ENCODE peak calls at places on chromosomes 3 and 15, in seven cellular contexts. B is NCI-H345; I is stomach; E is activated naive CD4-positive, alpha-beta T cell treated with anti-CD3 and anti-CD28 coated beads for 36 hours; S is Right ventricle myocardium superior; K is stimulated activated CD4-positive, alpha-beta T cell treated with anti-CD3 and anti-CD28 coated beads, Interleukin-15, amount 100 ng/mL, for 1 hour; V is left kidney. M is an unnamed sample.

GRCh38 chr3:18126772-18127171 is 298.4 kb downstream of the SATB1 start:
- DNase-seq in K (no peak), E (no peak), I (no peak), V (no peak), B (no peak), S (no peak), M (no peak)

GRCh38 chr3:69433938-69434263 is 48.0 kb upstream of the FRMD4B start:
- DNase-seq in K (no peak), S (no peak), V (no peak), E (peak), I (no peak), B (no peak), M (no peak)

GRCh38 chr3:57960174-57960505 is 48.1 kb upstream of the FLNB start:
- DNase-seq in S (no peak), K (no peak), E (no peak), I (no peak), B (no peak), V (no peak), M (no peak)

GRCh38 chr15:93020976-93021772 is 67.8 kb downstream of the RGMA start:
- DNase-seq in B (no peak), S (no peak), V (no peak), E (no peak), K (no peak), I (no peak), M (no peak)

GRCh38 chr15:35540031-35540430 is 5.9 kb downstream of the DPH6 start:
- DNase-seq in K (no peak), S (no peak), E (no peak), B (no peak), I (no peak), V (no peak), M (no peak)

GRCh38 chr15:66670698-66671580 is 31.1 kb upstream of the SMAD6 start:
- DNase-seq in V (peak), B (peak), S (no peak), K (no peak), I (peak), E (no peak), M (no peak)

GRCh38 chr3:70531063-70531657 is 218.7 kb upstream of the MDFIC2 start:
- DNase-seq in K (no peak), V (peak), B (no peak), I (no peak), E (no peak), S (no peak), M (no peak)

GRCh38 chr3:119035014-119035346 is 334 bp upstream of the IGSF11 start:
- DNase-seq in K (no peak), B (no peak), E (no peak), I (no peak), S (no peak), V (no peak), M (no peak)

GRCh38 chr15:72796515-72797337 is 13.2 kb upstream of the ADPGK start:
- DNase-seq in K (no peak), I (peak), S (peak), B (peak), V (peak), E (peak), M (peak)

GRCh38 chr15:74417670-74418069 is 16.1 kb downstream of the SEMA7A start:
- DNase-seq in S (no peak), K (no peak), I (no peak), B (no peak), E (no peak), V (no peak), M (no peak)

GRCh38 chr15:75669191-75669878 is 21.6 kb downstream of the SNX33 start:
- DNase-seq in V (no peak), E (no peak), S (no peak), B (no peak), K (no peak), I (peak), M (no peak)

GRCh38 chr3:175411405-175411804 is 552.3 kb downstream of the NAALADL2 start:
- DNase-seq in V (no peak), E (no peak), S (no peak), K (no peak), B (no peak), I (no peak), M (no peak)

GRCh38 chr3:10242182-10243065 is 5.8 kb upstream of the TATDN2 start:
- DNase-seq in V (peak), I (no peak), E (peak), B (no peak), S (no peak), K (peak), M (no peak)

GRCh38 chr15:94238539-94239118 is 7.3 kb downstream of the MCTP2 start:
- DNase-seq in V (no peak), B (no peak), K (no peak), I (no peak), S (no peak), E (no peak), M (no peak)

GRCh38 chr3:153284282-153284938 is 122.4 kb downstream of the RAP2B start:
- DNase-seq in S (peak), K (no peak), I (no peak), V (peak), B (no peak), E (peak), M (peak)

GRCh38 chr15:101014921-101015841 is 96.0 kb downstream of the LRRK1 start:
- DNase-seq in I (peak), B (peak), K (peak), E (peak), V (peak), S (peak), M (peak)

GRCh38 chr3:133711013-133711412 is 35.2 kb upstream of the TF start:
- DNase-seq in I (no peak), E (no peak), B (no peak), S (no peak), V (no peak), K (no peak), M (no peak)

GRCh38 chr3:46065294-46065705 is 38.0 kb upstream of the XCR1 start:
- DNase-seq in I (peak), V (peak), S (no peak), E (peak), K (peak), B (peak), M (peak)

GRCh38 chr15:52558196-52558595 is 10.6 kb downstream of the ARPP19 start:
- DNase-seq in I (no peak), S (no peak), V (no peak), E (peak), B (no peak), K (peak), M (no peak)

GRCh38 chr15:32774022-32774421 is 56.2 kb downstream of the GREM1 start:
- DNase-seq in B (no peak), S (no peak), K (no peak), I (no peak), E (no peak), V (no peak), M (no peak)

GRCh38 chr15:87267798-87268197 is 988.7 kb downstream of the NTRK3 start:
- DNase-seq in B (no peak), S (no peak), V (no peak), E (no peak), K (no peak), I (no peak), M (no peak)

GRCh38 chr3:185934726-185935464 is 2.9 kb downstream of the TRA2B start:
- DNase-seq in V (no peak), K (no peak), E (no peak), I (no peak), S (no peak), B (no peak), M (no peak)

GRCh38 chr3:125110876-125111480 is 55.2 kb upstream of the HEG1 start:
- DNase-seq in I (no peak), S (no peak), K (no peak), B (no peak), E (peak), V (no peak), M (no peak)

GRCh38 chr15:74226761-74227540 is 9.2 kb upstream of the CCDC33 start:
- DNase-seq in V (no peak), B (no peak), I (no peak), E (no peak), S (no peak), K (no peak), M (no peak)

GRCh38 chr3:64896173-64896925 is 208.5 kb upstream of the ADAMTS9 start:
- DNase-seq in V (no peak), K (no peak), B (no peak), E (no peak), I (no peak), S (no peak), M (no peak)

GRCh38 chr15:74995779-74996765 is 709 bp downstream of the SCAMP5 start:
- DNase-seq in B (peak), V (peak), K (no peak), I (peak), S (no peak), E (no peak), M (peak)

GRCh38 chr3:191761906-191762305 is 300.9 kb downstream of the PYDC2 start:
- DNase-seq in K (no peak), E (no peak), B (no peak), S (no peak), V (no peak), I (no peak), M (no peak)

GRCh38 chr15:20345401-20345958 is 196.1 kb downstream of the GOLGA6L6 start:
- DNase-seq in V (no peak), B (no peak), I (no peak), S (no peak), E (no peak), K (no peak), M (peak)

GRCh38 chr3:127775398-127776109 is 46.8 kb downstream of the MGLL start:
- DNase-seq in B (peak), E (no peak), V (no peak), K (no peak), I (no peak), S (peak), M (peak)

GRCh38 chr3:128727059-128727458 is 1.1 kb downstream of the RAB7A start:
- DNase-seq in I (no peak), E (no peak), K (no peak), V (no peak), B (no peak), S (no peak), M (no peak)

M was measured in left cardiac atrium.